ENCODE peak calls at places on chromosome 22, in five cellular contexts. I is suprapubic skin, R is tibial nerve, L is fibroblast of lung, X is psoas muscle. T is an unnamed sample.

GRCh38 chr22:19086944-19087343 is 35.3 kb downstream of the DGCR2 start:
- DNase-seq in I (no peak), R (no peak), L (peak; percentile 69), X (no peak), T (peak; percentile 16)

GRCh38 chr22:45072322-45072903 is 62.6 kb upstream of the PHF21B start:
- DNase-seq in I (no peak), R (no peak), L (peak; percentile 87), X (no peak), T (no peak)

GRCh38 chr22:40727607-40728325 is 48.5 kb downstream of the MCHR1 start:
- DNase-seq in I (no peak), R (no peak), L (no peak), X (no peak), T (no peak)

GRCh38 chr22:43011079-43011478 is 3.9 kb downstream of the PACSIN2 start:
- DNase-seq in I (no peak), R (no peak), L (peak; percentile 84), X (no peak), T (no peak)

GRCh38 chr22:38272373-38273134 is at the start of gene TMEM184B:
- DNase-seq in I (peak; percentile 84), R (peak; percentile 58), L (peak; percentile 54), X (peak; percentile 90), T (no peak)

GRCh38 chr22:38074181-38075104 is 9.5 kb downstream of the SLC16A8 start:
- DNase-seq in I (no peak), R (no peak), L (peak; percentile 31), X (no peak), T (no peak)

GRCh38 chr22:18126606-18127005 is 16.0 kb downstream of the TUBA8 start:
- DNase-seq in I (no peak), R (no peak), L (no peak), X (no peak), T (peak; percentile 62)

GRCh38 chr22:37749223-37749622 is 52.4 kb downstream of the TRIOBP start:
- DNase-seq in I (no peak), R (no peak), L (no peak), X (no peak), T (no peak)

GRCh38 chr22:17119481-17120202 is 1.5 kb downstream of the TMEM121B start:
- DNase-seq in I (no peak), R (no peak), L (no peak), X (peak; percentile 80), T (no peak)

GRCh38 chr22:27181537-27181936 is 524.1 kb downstream of the MIAT start:
- DNase-seq in I (no peak), R (no peak), L (no peak), X (no peak), T (peak; percentile 21)

GRCh38 chr22:41968601-41969000 is 642 bp upstream of the SEPTIN3 start:
- DNase-seq in I (no peak), R (no peak), L (no peak), X (no peak), T (no peak)

DNA sequence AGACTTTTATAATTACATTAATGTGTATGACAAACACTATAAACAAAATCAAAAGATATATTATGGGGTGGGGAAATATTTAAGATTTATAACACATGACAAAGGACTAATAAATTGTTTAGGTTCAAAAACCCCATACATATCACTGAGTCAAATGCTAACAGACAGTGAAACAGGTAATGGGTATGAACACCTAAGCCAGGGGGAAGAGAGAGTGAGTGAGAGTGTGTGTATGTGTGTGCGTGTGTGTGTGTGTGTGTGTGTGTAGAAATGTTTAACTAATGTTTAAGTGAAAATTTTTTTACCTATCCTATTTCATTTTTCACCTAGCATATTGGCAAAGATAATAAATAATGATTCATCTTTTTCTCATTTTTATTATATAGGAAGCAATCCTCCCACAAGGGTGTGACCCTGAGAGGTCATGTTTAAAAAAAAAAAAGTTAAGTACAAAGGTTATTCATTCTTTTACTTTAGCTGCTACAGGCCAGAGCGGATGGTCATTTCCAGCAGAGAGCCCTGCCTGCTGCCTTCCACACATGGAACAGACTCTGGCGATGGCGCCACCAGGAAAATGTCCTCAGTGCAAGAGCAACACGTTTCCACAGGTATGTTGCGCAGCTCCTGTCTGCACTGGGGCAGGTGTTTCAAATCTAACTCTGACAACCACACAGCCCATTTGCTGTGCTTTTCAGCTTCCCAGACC is 72.9 kb downstream of the PISD start:
- DNase-seq in I (peak; percentile 60), R (no peak), L (no peak), X (no peak), T (peak; percentile 64)
- H3K4me3 ChIP-seq in I (no peak overlapping the region), R (no peak overlapping the region), L (no peak overlapping the region), X (no peak overlapping the region), T (no peak overlapping the region)

GRCh38 chr22:28935713-28936112 is 52.3 kb downstream of the ZNRF3 start:
- DNase-seq in I (no peak), R (no peak), L (no peak), X (no peak), T (no peak)
- TF ChIP-seq CTCF in I (no peak), R (no peak), L (peak; percentile 25), X (peak; percentile 5), T (no peak)

GRCh38 chr22:20150381-20151275 is at the start of gene CCDC188:
- DNase-seq in I (no peak), R (no peak), L (no peak), X (no peak), T (no peak)
- H3K27ac ChIP-seq in I (no peak within 1 kb of the TSS), R (peak within 1 kb of the TSS; percentile 56), L (no peak within 1 kb of the TSS), X (no peak within 1 kb of the TSS), T (no peak within 1 kb of the TSS)

DNA sequence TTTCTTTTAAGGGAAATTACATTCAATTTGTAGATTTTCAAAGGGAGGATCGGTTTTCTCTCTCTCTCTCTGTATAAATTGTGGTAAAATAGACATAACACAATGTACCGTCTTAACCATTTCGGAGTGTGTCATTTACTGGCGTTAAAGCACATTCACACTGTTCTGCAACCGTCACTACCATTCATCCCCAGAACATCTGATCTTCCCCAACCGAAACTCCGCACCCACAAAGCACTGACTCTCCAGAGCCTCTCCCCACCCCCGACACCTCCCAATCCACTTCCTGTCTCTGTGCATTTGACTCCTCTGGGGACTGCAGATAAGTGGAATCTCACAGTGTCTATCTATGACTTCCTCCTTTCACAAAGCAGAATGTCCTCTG is 15.9 kb upstream of the GRAMD4 start:
- DNase-seq in I (no peak), R (peak; percentile 33), L (no peak), X (no peak), T (no peak)
- H3K4me3 ChIP-seq in I (no peak overlapping the region), R (no peak overlapping the region), L (no peak overlapping the region), X (no peak overlapping the region), T (no peak overlapping the region)